ENCODE peak calls at places on chromosomes 2 and 18, in five cellular contexts. N is A549, D is K562, G is GM12878, Z is HepG2. S is an unnamed sample.

GRCh38 chr18:55982992-55983391 is 395.0 kb upstream of the TCF4 start:
- DNase-seq in N (no peak), G (no peak), Z (no peak), D (peak), S (peak)

GRCh38 chr2:226079677-226080076 is 680.2 kb downstream of the NYAP2 start:
- DNase-seq in G (no peak), Z (no peak), N (no peak), D (no peak), S (peak)

GRCh38 chr2:185738679-185739472 is at the start of gene FSIP2:
- DNase-seq in Z (peak), D (peak), G (no peak), N (no peak), S (peak)

GRCh38 chr18:13260114-13260926 is 41.8 kb downstream of the LDLRAD4 start:
- DNase-seq in N (no peak), G (no peak), Z (no peak), D (no peak), S (no peak)

GRCh38 chr2:166812166-166812891 is 76.0 kb upstream of the XIRP2 start:
- DNase-seq in D (no peak), G (no peak), Z (no peak), N (no peak), S (no peak)

GRCh38 chr2:48138898-48139297 is 232.6 kb upstream of the FBXO11 start:
- DNase-seq in G (no peak), N (no peak), D (no peak), Z (no peak), S (no peak)

GRCh38 chr18:69980509-69980908 is 32.8 kb upstream of the CD226 start:
- DNase-seq in G (no peak), D (no peak), N (no peak), Z (no peak), S (no peak)

GRCh38 chr2:79670198-79670597 is 157.3 kb downstream of the CTNNA2 start:
- DNase-seq in D (peak), N (peak), G (no peak), Z (peak), S (no peak)

GRCh38 chr2:20350753-20351554 is at the start of gene PUM2:
- DNase-seq in Z (peak), D (peak), G (peak), N (peak), S (peak)

GRCh38 chr2:119753041-119753929 is 6.4 kb upstream of the PTPN4 start:
- DNase-seq in D (peak), Z (peak), N (peak), G (no peak), S (peak)

GRCh38 chr18:73136134-73136533 is 268.3 kb upstream of the NETO1 start:
- DNase-seq in D (no peak), Z (peak), N (peak), G (no peak), S (no peak)

GRCh38 chr2:233115761-233116160 is 55.6 kb downstream of the INPP5D start:
- DNase-seq in D (no peak), Z (no peak), G (no peak), N (no peak), S (no peak)

GRCh38 chr18:55422456-55423185 is 165.4 kb downstream of the TCF4 start:
- DNase-seq in N (no peak), Z (no peak), G (no peak), D (no peak), S (peak)

GRCh38 chr2:130186391-130186790 is 4.3 kb downstream of the MZT2B start:
- DNase-seq in N (no peak), Z (no peak), D (no peak), G (no peak), S (no peak)

GRCh38 chr2:157160131-157160530 is 97.4 kb upstream of the GALNT5 start:
- DNase-seq in N (no peak), G (no peak), D (no peak), Z (no peak), S (no peak)

GRCh38 chr2:226795281-226796011 is 4.2 kb downstream of the IRS1 start:
- DNase-seq in N (no peak), D (no peak), Z (no peak), G (no peak), S (peak)

GRCh38 chr2:60066096-60066839 is 487.2 kb downstream of the BCL11A start:
- DNase-seq in D (no peak), G (no peak), Z (no peak), N (no peak), S (no peak)

GRCh38 chr2:25177369-25177641 is 8.9 kb upstream of the POMC start:
- DNase-seq in D (no peak), G (no peak), Z (no peak), N (no peak), S (no peak)

GRCh38 chr2:138572318-138572717 is 70.7 kb downstream of the SPOPL start:
- DNase-seq in D (no peak), G (no peak), Z (no peak), N (no peak), S (no peak)

GRCh38 chr18:79497638-79498081 is 101.9 kb downstream of the NFATC1 start:
- DNase-seq in D (no peak), Z (no peak), G (peak), N (no peak), S (peak)

GRCh38 chr18:43034683-43035500 is 80.6 kb downstream of the RIT2 start:
- DNase-seq in N (no peak), Z (no peak), G (no peak), D (no peak), S (no peak)

GRCh38 chr18:11845653-11846052 is 5.6 kb upstream of the CHMP1B start:
- DNase-seq in G (no peak), D (no peak), N (no peak), Z (no peak), S (no peak)

GRCh38 chr2:211516537-211516936 is 960.1 kb downstream of the CPS1 start:
- DNase-seq in Z (no peak), G (no peak), D (no peak), N (no peak), S (no peak)

GRCh38 chr2:144477281-144477942 is 42.5 kb downstream of the ZEB2 start:
- DNase-seq in D (no peak), N (no peak), G (no peak), Z (no peak), S (peak)

GRCh38 chr18:6842081-6842480 is 112.6 kb downstream of the ARHGAP28 start:
- DNase-seq in Z (no peak), G (no peak), N (no peak), D (no peak), S (no peak)

GRCh38 chr18:41150316-41150715 is 804.7 kb upstream of the PIK3C3 start:
- DNase-seq in D (no peak), N (no peak), Z (no peak), G (no peak), S (no peak)

GRCh38 chr2:147173186-147173575 is 671.6 kb upstream of the ACVR2A start:
- DNase-seq in N (no peak), G (no peak), D (no peak), Z (peak), S (no peak)

GRCh38 chr2:105449083-105449482 is 50.2 kb upstream of the FHL2 start:
- DNase-seq in Z (no peak), N (no peak), G (no peak), D (peak), S (no peak)

GRCh38 chr18:41323044-41323443 is 632.0 kb upstream of the PIK3C3 start:
- DNase-seq in G (no peak), D (no peak), Z (no peak), N (no peak), S (peak)

GRCh38 chr2:200089040-200089755 is 133.8 kb downstream of the MAIP1 start:
- DNase-seq in N (no peak), Z (no peak), D (no peak), G (no peak), S (peak)

GRCh38 chr2:240632291-240632670 is 7.0 kb downstream of the GPR35 start:
- DNase-seq in Z (no peak), D (no peak), N (no peak), G (no peak), S (no peak)

GRCh38 chr2:70716951-70717350 is 51.0 kb downstream of the ADD2 start:
- DNase-seq in D (no peak), G (no peak), N (no peak), Z (no peak), S (no peak)

GRCh38 chr2:163983911-163984310 is 248.1 kb upstream of the FIGN start:
- DNase-seq in D (no peak), G (no peak), Z (no peak), N (no peak), S (no peak)

GRCh38 chr2:163984991-163985390 is 249.2 kb upstream of the FIGN start:
- DNase-seq in N (no peak), G (no peak), D (no peak), Z (no peak), S (no peak)

GRCh38 chr2:163990554-163990953 is 254.7 kb upstream of the FIGN start:
- DNase-seq in Z (no peak), D (no peak), G (no peak), N (no peak), S (no peak)

GRCh38 chr2:163990088-163990487 is 254.3 kb upstream of the FIGN start:
- DNase-seq in N (no peak), Z (no peak), G (no peak), D (no peak), S (no peak)

DNA sequence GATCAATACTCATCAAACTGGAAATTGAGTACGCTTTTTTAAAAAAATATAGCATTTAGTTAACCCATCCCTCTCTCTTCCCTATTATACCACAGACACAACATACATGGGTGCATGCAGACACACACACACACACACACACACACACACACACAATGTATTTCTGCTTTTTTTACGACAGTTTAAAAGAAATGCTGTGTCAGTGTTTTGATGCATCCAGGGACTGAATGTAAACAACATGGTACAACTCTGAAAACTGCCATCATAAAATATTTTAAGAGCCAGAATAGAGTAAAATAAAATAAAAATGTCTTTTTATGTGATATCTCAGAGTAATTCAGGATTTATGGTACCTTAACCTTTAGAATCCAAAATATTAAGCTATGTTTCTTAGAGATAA is 251.4 kb upstream of the FIGN start:
- DNase-seq in Z (no peak), N (no peak), D (no peak), G (no peak), S (no peak)
- TF ChIP-seq RAD21 in Z (no peak), N (no peak), D (no peak), G (no peak), S (no peak)

GRCh38 chr2:173192071-173192470 is 116.4 kb downstream of the MAP3K20 start:
- DNase-seq in D (no peak), G (no peak), Z (no peak), N (no peak), S (no peak)
- TF ChIP-seq BHLHE40 in D (no peak), G (no peak), Z (no peak), N (no peak), S (no peak)

GRCh38 chr18:48027401-48027931 is 97.0 kb upstream of the SMAD2 start:
- DNase-seq in Z (no peak), G (no peak), D (no peak), N (no peak), S (no peak)

GRCh38 chr18:48028081-48028480 is 97.6 kb upstream of the SMAD2 start:
- DNase-seq in G (no peak), D (no peak), Z (no peak), N (no peak), S (no peak)

GRCh38 chr18:48031011-48031480 is 100.6 kb upstream of the SMAD2 start:
- DNase-seq in D (peak), G (no peak), Z (peak), N (peak), S (peak)

GRCh38 chr18:48028716-48029115 is 98.3 kb upstream of the SMAD2 start:
- DNase-seq in Z (no peak), D (no peak), N (no peak), G (no peak), S (no peak)

DNA sequence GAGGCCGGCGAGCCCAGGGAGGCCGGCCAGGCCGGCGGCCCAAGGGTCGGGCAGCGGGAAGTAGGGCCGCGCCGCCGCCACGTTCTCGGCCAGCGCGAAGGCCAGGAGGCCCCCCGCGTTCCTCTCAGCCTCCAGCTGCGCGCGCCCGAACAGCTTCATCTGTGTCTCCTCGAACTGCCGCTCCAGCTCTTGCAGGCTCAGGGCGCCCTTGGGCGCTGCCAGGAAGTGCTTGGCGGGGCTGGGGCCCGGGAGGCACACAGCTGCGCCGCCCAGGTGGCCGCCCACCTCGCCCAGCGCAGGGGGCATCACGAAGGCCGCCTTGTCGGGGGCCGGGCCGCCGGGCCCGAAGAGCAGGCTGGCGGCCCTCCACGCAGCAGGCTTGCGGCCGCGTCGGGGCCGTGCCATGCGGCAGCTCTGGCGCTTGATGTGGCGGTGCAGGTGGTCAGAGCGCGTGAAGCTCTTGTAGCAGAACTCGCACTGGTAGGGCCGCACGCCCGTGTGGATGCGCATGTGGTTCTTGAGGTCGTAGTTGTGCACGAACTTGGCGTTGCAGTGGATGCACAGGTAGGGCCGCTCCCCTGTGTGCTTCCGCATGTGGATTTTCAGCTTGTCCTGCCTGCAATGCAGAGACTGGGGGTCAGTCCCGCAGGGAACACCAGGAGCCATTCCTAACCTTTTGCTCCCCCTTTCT is 99.0 kb upstream of the SMAD2 start:
- DNase-seq in Z (no peak), N (no peak), G (no peak), D (no peak), S (no peak)
- TF ChIP-seq RAD21 in Z (no peak), N (no peak), G (no peak), D (no peak), S (no peak)

GRCh38 chr2:222844323-222844722 is 16.5 kb upstream of the ACSL3 start:
- DNase-seq in Z (no peak), D (peak), N (peak), G (no peak), S (peak)
- TF ChIP-seq BHLHE40 in Z (no peak), D (no peak), N (no peak), G (no peak), S (peak)

GRCh38 chr2:55459741-55460274 is 40.2 kb upstream of the CCDC88A start:
- DNase-seq in G (no peak), N (no peak), Z (no peak), D (peak), S (no peak)

GRCh38 chr2:55460562-55460961 is 40.9 kb upstream of the CCDC88A start:
- DNase-seq in N (no peak), Z (peak), D (peak), G (no peak), S (peak)

GRCh38 chr2:55459278-55459677 is 39.6 kb upstream of the CCDC88A start:
- DNase-seq in G (no peak), N (no peak), Z (no peak), D (peak), S (no peak)

DNA sequence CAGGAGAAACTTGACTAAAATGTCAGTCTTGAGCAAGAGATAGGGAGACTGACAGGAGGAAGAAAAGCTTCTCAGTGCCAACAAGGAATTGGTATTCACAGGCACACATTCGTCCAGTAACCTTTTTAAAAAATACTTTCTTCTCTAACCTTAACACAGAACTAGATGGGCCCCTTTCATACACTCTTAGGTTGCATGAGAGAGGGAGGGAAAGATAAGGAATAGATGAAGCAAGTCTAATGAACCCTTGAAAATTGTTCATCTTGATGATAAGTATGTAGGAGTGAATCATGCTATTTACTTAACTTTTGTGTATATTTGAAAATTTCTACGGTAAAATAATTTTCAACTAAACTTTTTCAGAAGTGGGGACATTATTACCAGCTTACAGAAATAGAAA is 42.0 kb upstream of the CCDC88A start:
- DNase-seq in D (no peak), N (no peak), G (no peak), Z (no peak), S (no peak)
- TF ChIP-seq RAD21 in D (no peak), N (no peak), G (no peak), Z (no peak), S (no peak)

GRCh38 chr2:239258248-239258647 is 142.6 kb downstream of the HDAC4 start:
- DNase-seq in D (no peak), Z (no peak), N (no peak), G (no peak), S (no peak)

GRCh38 chr2:239260546-239261327 is 140.1 kb downstream of the HDAC4 start:
- DNase-seq in N (no peak), D (no peak), Z (no peak), G (no peak), S (no peak)

GRCh38 chr2:239259173-239259572 is 141.6 kb downstream of the HDAC4 start:
- DNase-seq in G (no peak), D (no peak), Z (no peak), N (no peak), S (no peak)

GRCh38 chr2:239261336-239261735 is 139.5 kb downstream of the HDAC4 start:
- DNase-seq in D (no peak), N (no peak), Z (no peak), G (no peak), S (no peak)

DNA sequence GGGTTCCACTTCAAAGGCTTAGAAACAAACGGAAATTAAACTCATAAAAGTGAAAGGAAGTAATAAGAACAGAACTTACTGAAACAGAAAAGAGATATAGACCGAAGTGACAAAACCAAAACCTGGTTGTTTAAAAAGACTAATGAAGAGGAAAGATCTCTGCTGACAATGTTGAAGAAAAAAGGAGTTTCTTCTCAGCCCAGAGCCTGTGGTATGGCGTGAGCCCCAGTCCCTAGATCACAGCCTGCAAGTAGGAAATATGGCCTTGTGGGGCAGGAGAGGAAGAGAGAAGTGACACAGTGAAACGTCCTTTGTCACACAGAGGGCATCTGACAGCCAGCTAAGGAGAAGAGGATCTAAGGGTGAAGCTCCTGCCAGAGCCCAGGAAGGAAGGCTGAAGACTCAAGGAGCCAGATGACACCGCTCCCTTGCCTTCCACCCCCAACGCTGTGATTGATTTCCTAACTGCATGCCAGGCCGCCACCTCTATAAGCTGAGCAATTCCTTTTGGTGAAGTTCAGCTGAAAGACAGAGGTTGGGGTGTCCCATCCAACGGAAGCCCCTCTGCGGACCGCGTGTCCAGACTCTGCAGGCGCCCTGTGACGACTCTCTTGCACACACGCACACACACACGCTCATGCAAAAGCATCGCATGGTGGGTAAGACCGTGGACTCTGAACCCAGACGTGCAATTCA is 141.1 kb downstream of the HDAC4 start:
- DNase-seq in N (no peak), Z (no peak), G (no peak), D (no peak), S (no peak)
- TF ChIP-seq BHLHE40 in N (no peak), Z (no peak), G (no peak), D (no peak), S (no peak)